ENCODE peak calls at places on chromosomes 11 and 22, in four cellular contexts. B, H, G and X are unnamed samples.

GRCh38 chr11:122440783-122441701 is 214.5 kb upstream of the UBASH3B start:
- DNase-seq in B (peak), H (no peak), G (no peak), X (no peak)

GRCh38 chr11:59212222-59212621 is 505 bp downstream of the MPEG1 start:
- DNase-seq in B (no peak), H (no peak), G (no peak), X (no peak)

GRCh38 chr11:64146036-64146943 is 19.6 kb downstream of the MACROD1 start:
- DNase-seq in B (peak), H (peak), G (peak), X (peak)

GRCh38 chr11:93845181-93846092 is 5.0 kb downstream of the VSTM5 start:
- DNase-seq in B (no peak), H (no peak), G (no peak), X (no peak)

GRCh38 chr11:96098511-96099241 is 174.8 kb upstream of the MTMR2 start:
- DNase-seq in B (no peak), H (no peak), G (no peak), X (no peak)

GRCh38 chr22:20316217-20316843 is 3.5 kb downstream of the DGCR6L start:
- DNase-seq in B (peak), H (no peak), G (no peak), X (no peak)

GRCh38 chr11:62708423-62709261 is 1.2 kb downstream of the GNG3 start:
- DNase-seq in B (peak), H (no peak), G (no peak), X (no peak)

GRCh38 chr11:73281201-73281741 is 9.1 kb downstream of the P2RY6 start:
- DNase-seq in B (no peak), H (no peak), G (no peak), X (no peak)

GRCh38 chr11:116605543-116605942 is 167.2 kb downstream of the BUD13 start:
- DNase-seq in B (peak), H (peak), G (peak), X (peak)

GRCh38 chr22:27880778-27881394 is 38.2 kb downstream of the PITPNB start:
- DNase-seq in B (no peak), H (peak), G (peak), X (peak)

GRCh38 chr22:22316589-22316988 is 72.0 kb downstream of the VPREB1 start:
- DNase-seq in B (peak), H (no peak), G (no peak), X (no peak)

GRCh38 chr11:12180257-12181205 is 70.1 kb downstream of the MICAL2 start:
- DNase-seq in B (no peak), H (no peak), G (no peak), X (no peak)

GRCh38 chr22:20009018-20009482 is 7.6 kb downstream of the ARVCF start:
- DNase-seq in B (no peak), H (no peak), G (no peak), X (no peak)

GRCh38 chr11:71245601-71246391 is 6.6 kb downstream of the SHANK2 start:
- DNase-seq in B (peak), H (no peak), G (no peak), X (no peak)

GRCh38 chr11:34948721-34949120 is 32.3 kb downstream of the PDHX start:
- DNase-seq in B (no peak), H (no peak), G (no peak), X (no peak)

GRCh38 chr11:16607675-16608644 is 130.5 kb upstream of the C11orf58 start:
- DNase-seq in B (peak), H (no peak), G (peak), X (peak)

GRCh38 chr11:77596626-77597025 is 6.9 kb downstream of the AQP11 start:
- DNase-seq in B (no peak), H (no peak), G (no peak), X (no peak)

GRCh38 chr11:47565340-47566165 is at the start of gene PTPMT1:
- DNase-seq in B (peak), H (peak), G (peak), X (peak)

GRCh38 chr11:15551897-15552851 is 437.5 kb downstream of the INSC start:
- DNase-seq in B (no peak), H (no peak), G (no peak), X (no peak)

DNA sequence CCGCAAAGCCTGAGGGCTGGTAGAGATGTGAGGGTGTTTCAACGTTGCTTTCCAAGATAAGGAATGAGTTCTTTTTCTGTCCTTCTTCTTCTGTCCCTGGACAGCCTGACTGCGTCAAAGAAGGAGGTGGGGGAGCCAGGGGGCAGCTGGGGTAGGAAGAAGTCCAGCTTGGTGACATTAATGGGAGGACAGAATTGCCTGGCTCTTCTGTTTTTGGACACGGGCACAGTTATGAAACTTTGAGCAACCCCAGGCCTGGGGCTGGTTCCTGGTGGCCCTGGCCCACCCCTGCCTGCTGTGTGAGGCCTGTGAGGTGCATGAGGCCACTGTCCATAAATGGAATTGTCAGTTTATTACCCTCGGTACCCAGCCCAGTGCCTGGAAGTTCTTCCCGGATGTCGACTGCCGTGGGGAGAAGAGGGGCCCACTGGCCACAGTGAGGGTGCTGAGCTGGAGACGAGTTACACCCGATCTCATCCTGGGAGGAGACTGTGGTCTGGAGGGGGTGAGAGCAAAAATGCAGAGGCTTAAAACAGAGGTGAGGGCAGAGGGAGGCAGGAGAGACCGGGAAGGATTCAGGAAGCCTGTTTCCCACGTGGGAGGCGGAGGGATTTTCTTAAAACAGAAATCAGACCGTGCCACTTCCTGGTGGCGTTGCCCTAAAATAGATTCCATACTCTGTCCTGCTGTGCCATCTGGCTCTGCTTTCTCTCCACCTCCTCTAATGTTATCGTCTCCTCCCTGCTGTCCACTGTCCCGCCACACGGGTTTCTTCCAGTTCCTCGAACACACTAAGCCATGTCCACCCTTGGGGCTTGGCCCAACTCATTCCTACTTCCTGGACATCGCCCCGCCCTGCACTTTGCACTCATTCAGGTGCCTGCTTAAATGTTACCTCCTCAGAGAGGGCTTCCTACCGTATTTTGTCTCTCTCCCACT is 59.7 kb upstream of the RASD2 start:
- DNase-seq in B (no peak), H (no peak), G (peak), X (no peak)
- TF ChIP-seq SP1 in B (no peak), H (no peak), G (no peak), X (no peak)

GRCh38 chr11:134530826-134531225 is 118.8 kb upstream of the B3GAT1 start:
- DNase-seq in B (no peak), H (no peak), G (no peak), X (no peak)

GRCh38 chr11:134531331-134532135 is 119.5 kb upstream of the B3GAT1 start:
- DNase-seq in B (no peak), H (no peak), G (no peak), X (no peak)

GRCh38 chr11:134533511-134533910 is 121.5 kb upstream of the B3GAT1 start:
- DNase-seq in B (no peak), H (no peak), G (no peak), X (no peak)

GRCh38 chr11:134532921-134533421 is 120.9 kb upstream of the B3GAT1 start:
- DNase-seq in B (no peak), H (no peak), G (no peak), X (no peak)

DNA sequence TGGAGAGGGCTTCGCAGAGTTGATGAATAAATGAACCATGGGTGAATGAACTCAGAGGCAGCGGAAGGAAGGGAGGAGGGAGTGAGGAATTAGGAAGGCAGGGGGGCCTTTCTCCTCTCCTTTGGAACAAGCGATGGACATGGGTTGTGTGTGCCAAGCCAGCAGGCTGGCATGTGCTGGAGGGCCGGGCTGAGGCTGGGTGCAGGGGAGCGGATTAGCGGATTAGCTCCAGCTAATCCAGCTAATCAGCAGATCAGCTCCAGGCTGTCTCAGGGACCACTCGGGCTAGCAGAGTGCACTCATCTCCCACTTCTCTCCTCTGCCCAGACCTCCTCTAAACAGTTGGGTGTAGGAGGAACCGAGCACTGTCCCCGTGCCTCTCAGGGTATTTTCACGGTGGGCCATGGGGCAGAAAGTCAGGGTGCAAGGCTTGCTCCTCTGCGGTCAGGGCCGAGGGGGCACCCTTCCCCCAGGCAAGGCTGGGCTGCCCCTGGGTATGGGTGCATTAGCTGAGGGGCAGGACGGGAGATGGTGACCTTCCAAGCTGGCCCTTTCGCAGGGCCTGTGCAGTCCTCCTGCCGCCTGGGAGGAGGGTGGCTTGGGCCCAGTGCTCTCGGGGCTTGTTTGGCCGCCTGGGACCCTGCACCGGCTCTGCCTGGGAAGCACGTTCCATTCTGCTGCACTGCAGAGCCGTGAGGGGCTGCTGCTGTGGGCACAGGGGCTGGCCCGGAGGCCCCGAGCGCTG is 120.3 kb upstream of the B3GAT1 start:
- DNase-seq in B (no peak), H (no peak), G (no peak), X (no peak)
- TF ChIP-seq SP1 in B (no peak), H (no peak), G (no peak), X (no peak)

GRCh38 chr11:82828472-82828871 is 71.8 kb downstream of the PRCP start:
- DNase-seq in B (no peak), H (no peak), G (no peak), X (no peak)
- TF ChIP-seq SP1 in B (no peak), H (no peak), G (no peak), X (no peak)

GRCh38 chr22:23720855-23721254 is 30.0 kb downstream of the RGL4 start:
- DNase-seq in B (no peak), H (no peak), G (no peak), X (no peak)

GRCh38 chr22:23715811-23716355 is 25.1 kb downstream of the RGL4 start:
- DNase-seq in B (no peak), H (no peak), G (no peak), X (no peak)

GRCh38 chr22:23722168-23722567 is 28.7 kb downstream of the ZNF70 start:
- DNase-seq in B (no peak), H (no peak), G (no peak), X (no peak)

GRCh38 chr22:23716811-23717801 is 26.3 kb downstream of the RGL4 start:
- DNase-seq in B (peak), H (peak), G (peak), X (peak)

GRCh38 chr22:23718371-23719165 is 27.8 kb downstream of the RGL4 start:
- DNase-seq in B (no peak), H (no peak), G (no peak), X (no peak)
- TF ChIP-seq SP1 in B (no peak), H (no peak), G (no peak), X (no peak)

DNA sequence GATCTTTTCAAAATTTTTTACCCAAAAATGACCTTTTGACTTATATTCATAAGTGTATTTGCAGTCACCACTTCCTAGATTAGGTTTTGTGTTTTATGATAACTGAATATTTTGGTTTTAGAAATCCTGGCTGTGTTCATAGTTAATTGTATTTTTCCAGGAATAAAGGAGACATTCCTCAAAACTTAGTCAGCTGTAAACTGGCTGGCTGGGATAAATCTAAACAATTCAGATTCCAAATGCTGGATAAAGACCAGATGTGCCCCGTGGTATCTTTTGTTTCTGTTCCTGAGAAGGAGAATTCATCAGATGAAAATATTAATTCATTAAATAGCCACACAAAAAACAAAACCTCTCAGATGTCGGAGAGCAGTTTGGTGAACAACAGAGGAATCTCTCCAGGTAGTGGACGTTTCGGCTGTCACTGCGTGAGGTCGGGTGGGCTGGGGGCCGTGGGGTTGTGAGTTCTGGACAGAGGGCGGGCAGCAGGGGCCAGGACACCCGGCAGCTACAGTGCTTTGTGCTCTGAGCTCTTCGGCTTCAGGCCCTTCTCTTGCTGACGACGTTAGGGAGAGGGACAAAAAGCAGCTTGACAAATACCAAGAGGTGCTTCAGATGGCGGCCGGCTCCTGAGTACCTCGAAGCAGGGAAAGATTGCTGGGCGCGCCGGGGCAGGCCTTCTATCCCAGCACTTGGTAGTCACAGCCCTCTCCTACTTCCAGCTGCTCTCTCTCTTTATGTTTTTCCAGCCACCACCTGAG is 24.6 kb downstream of the MOV10L1 start:
- DNase-seq in B (no peak), H (no peak), G (no peak), X (no peak)
- TF ChIP-seq SP1 in B (no peak), H (no peak), G (no peak), X (no peak)

GRCh38 chr11:106162190-106162589 is 84.7 kb downstream of the AASDHPPT start:
- DNase-seq in B (no peak), H (no peak), G (no peak), X (no peak)
- TF ChIP-seq SP1 in B (no peak), H (no peak), G (no peak), X (no peak)

GRCh38 chr11:36147491-36147890 is 141.7 kb downstream of the COMMD9 start:
- DNase-seq in B (no peak), H (no peak), G (no peak), X (no peak)
- TF ChIP-seq SP1 in B (no peak), H (no peak), G (no peak), X (no peak)

GRCh38 chr11:7500251-7500650 is 13.5 kb upstream of the PPFIBP2 start:
- DNase-seq in B (no peak), H (no peak), G (no peak), X (no peak)

GRCh38 chr11:7501251-7501650 is 12.5 kb upstream of the PPFIBP2 start:
- DNase-seq in B (no peak), H (no peak), G (no peak), X (no peak)

GRCh38 chr11:7498193-7498592 is 12.9 kb downstream of the OLFML1 start:
- DNase-seq in B (no peak), H (no peak), G (no peak), X (no peak)

GRCh38 chr11:7501894-7502293 is 11.9 kb upstream of the PPFIBP2 start:
- DNase-seq in B (no peak), H (no peak), G (no peak), X (no peak)

DNA sequence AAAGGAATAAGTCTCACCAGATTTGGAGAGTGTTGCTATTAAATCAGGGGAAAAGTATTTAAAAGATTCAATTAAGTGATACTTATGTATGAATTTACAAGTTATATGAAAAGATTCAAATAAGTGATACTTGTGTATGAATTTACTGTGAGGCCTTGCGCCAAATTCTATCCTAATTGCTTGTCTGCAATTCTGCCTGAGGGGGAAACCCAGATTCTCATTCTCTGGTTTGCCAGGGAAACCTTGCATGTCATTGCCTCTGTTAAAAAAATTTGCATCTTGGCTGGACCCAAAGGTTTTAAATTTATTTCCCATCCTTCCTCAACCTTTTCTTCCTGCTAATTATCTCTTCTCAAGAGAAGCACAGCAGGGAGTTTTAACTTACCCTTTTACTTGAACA is 13.7 kb downstream of the OLFML1 start:
- DNase-seq in B (no peak), H (no peak), G (no peak), X (no peak)
- TF ChIP-seq SP1 in B (no peak), H (no peak), G (no peak), X (no peak)

DNA sequence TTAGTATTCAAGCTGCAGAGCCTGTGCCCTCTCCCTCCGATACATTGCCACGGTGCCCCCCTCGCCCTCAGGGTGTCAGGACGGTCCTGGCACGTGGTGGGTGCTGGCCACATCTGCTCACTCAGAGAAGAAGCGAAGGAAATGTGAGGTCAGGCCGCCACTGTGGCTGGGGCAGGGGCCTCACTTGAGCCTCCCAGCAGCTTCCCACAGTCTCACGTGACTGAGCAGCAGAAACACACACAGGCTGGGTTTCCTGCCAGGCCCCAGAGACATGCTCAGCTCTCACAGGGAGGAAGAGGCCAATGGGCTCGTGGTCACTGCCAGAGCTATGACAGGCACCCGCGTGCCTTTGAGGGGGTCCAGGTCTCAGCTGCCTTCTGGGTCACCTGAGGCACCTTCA is 37.9 kb upstream of the PRR5 start:
- DNase-seq in B (no peak), H (no peak), G (no peak), X (no peak)
- TF ChIP-seq SP1 in B (no peak), H (no peak), G (no peak), X (no peak)

GRCh38 chr22:23889620-23890019 is 4.6 kb upstream of the MIF start:
- DNase-seq in B (no peak), H (no peak), G (no peak), X (no peak)

GRCh38 chr22:23892626-23893445 is 1.3 kb upstream of the MIF start:
- DNase-seq in B (no peak), H (no peak), G (no peak), X (no peak)

GRCh38 chr22:23891726-23892125 is 2.5 kb upstream of the MIF start:
- DNase-seq in B (no peak), H (no peak), G (no peak), X (no peak)

GRCh38 chr22:23892130-23892529 is 2.1 kb upstream of the MIF start:
- DNase-seq in B (no peak), H (no peak), G (no peak), X (no peak)

GRCh38 chr22:23888615-23889401 is 5.4 kb upstream of the MIF start:
- DNase-seq in B (no peak), H (no peak), G (peak), X (peak)
- TF ChIP-seq SP1 in B (no peak), H (peak), G (no peak), X (no peak)